ENCODE peak calls at places on chromosome 5, in five cellular contexts. P is sigmoid colon, Y is HepG2, N is prostate gland, F is suprapubic skin. S is an unnamed sample.

GRCh38 chr5:1654786-1655495 is 131.2 kb upstream of the LPCAT1 start:
- DNase-seq in P (no peak), F (no peak), N (no peak), Y (no peak), S (no peak)

GRCh38 chr5:133611357-133612020 is 852 bp downstream of the FSTL4 start:
- DNase-seq in F (no peak), Y (no peak), P (no peak), N (no peak), S (no peak)

GRCh38 chr5:173618927-173619519 is 2.6 kb upstream of the BOD1 start:
- DNase-seq in Y (peak), N (peak), F (no peak), P (no peak), S (peak)

GRCh38 chr5:128537306-128537998 is 593 bp downstream of the FBN2 start:
- DNase-seq in Y (no peak), F (no peak), N (no peak), P (no peak), S (peak)

GRCh38 chr5:29758986-29759421 is 1434.5 kb upstream of the CDH6 start:
- DNase-seq in N (no peak), P (no peak), Y (peak), F (no peak), S (no peak)

GRCh38 chr5:17713301-17713700 is 79.0 kb downstream of the TAF11L14 start:
- DNase-seq in P (no peak), F (no peak), N (no peak), Y (no peak), S (no peak)

GRCh38 chr5:114658179-114658578 is 296.3 kb downstream of the KCNN2 start:
- DNase-seq in N (no peak), Y (no peak), P (no peak), F (no peak), S (no peak)

GRCh38 chr5:147826351-147826750 is 5.1 kb downstream of the SPINK1 start:
- DNase-seq in Y (no peak), P (no peak), N (no peak), F (no peak), S (no peak)

GRCh38 chr5:172504736-172505402 is 50.5 kb upstream of the SH3PXD2B start:
- DNase-seq in N (peak), P (peak), F (peak), Y (no peak), S (no peak)

GRCh38 chr5:68277427-68277826 is 61.9 kb downstream of the PIK3R1 start:
- DNase-seq in Y (no peak), N (no peak), P (no peak), F (no peak), S (no peak)

GRCh38 chr5:42993516-42994284 is 46.4 kb downstream of the ANXA2R start:
- DNase-seq in F (no peak), Y (no peak), N (no peak), P (no peak), S (no peak)
- TF ChIP-seq POLR2A in F (no peak), Y (no peak), N (no peak), P (no peak), S (no peak)

GRCh38 chr5:72438141-72438540 is 69.1 kb downstream of the ZNF366 start:
- DNase-seq in F (no peak), Y (no peak), N (no peak), P (no peak), S (no peak)

GRCh38 chr5:72433520-72433919 is 73.7 kb downstream of the ZNF366 start:
- DNase-seq in N (no peak), Y (no peak), F (no peak), P (no peak), S (no peak)

GRCh38 chr5:72434056-72434780 is 73.0 kb downstream of the ZNF366 start:
- DNase-seq in Y (no peak), N (no peak), F (no peak), P (no peak), S (no peak)

GRCh38 chr5:72436796-72437471 is 70.3 kb downstream of the ZNF366 start:
- DNase-seq in F (no peak), Y (no peak), P (no peak), N (no peak), S (no peak)

GRCh38 chr5:72434781-72435437 is 72.3 kb downstream of the ZNF366 start:
- DNase-seq in Y (no peak), F (no peak), N (no peak), P (no peak), S (no peak)
- TF ChIP-seq POLR2AphosphoS5 in Y (no peak), F (no peak), N (peak), P (peak), S (no peak)

DNA sequence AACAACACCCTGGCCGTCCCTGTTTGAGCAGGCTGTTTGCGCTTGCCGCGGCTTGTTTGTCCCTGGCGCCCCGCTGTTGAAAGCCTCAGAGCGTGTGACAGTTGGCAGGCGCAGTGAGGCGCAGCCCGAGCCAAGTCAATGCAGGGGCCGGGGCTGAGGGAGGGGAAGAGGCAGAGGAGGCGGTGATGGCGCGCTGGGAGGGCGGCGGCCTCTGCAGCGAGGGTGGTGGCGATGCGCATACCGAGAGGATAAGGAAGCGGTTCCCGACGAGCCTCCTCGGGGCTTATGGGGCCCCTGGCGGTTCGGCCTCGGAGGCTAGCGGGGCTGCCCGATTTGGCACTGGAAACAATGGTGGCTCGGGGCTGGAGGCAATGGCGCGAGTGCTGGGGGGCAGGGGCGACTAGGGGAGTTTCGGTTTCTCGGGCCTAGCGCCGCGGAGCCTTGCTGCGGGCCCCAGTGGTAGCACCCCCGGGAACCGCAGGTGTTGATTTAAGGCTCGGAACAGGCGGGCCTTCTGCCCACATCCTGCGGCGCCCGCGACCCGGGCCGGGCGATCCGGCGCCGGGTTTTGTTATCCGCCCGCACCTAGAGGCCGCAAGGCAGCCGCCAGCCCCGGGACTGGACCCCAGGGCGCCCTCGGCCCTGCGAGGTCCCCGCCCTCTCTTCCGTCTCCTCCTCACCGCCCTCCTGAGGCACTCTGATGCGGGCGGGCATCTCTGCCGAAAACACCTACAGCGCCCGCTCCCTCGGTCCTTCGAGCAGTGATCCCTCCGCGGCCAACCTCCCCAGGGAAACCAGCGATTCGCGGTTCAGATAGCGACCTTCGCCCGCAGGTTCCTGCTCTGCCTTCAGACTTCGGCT is 955 bp upstream of the LNPEP start:
- DNase-seq in Y (peak), P (peak), N (peak), F (peak), S (peak)
- TF ChIP-seq POLR2A in Y (peak), P (no peak), N (peak), F (peak), S (peak)

GRCh38 chr5:138389332-138389731 is 36.8 kb downstream of the KDM3B start:
- DNase-seq in P (no peak), F (no peak), Y (no peak), N (no peak), S (no peak)

GRCh38 chr5:138386290-138386689 is 33.8 kb downstream of the KDM3B start:
- DNase-seq in P (no peak), Y (no peak), N (no peak), F (no peak), S (no peak)

GRCh38 chr5:138391859-138392386 is 39.4 kb downstream of the KDM3B start:
- DNase-seq in Y (no peak), P (no peak), F (no peak), N (peak), S (no peak)
- TF ChIP-seq POLR2AphosphoS5 in Y (no peak), P (no peak), F (no peak), N (peak), S (no peak)

DNA sequence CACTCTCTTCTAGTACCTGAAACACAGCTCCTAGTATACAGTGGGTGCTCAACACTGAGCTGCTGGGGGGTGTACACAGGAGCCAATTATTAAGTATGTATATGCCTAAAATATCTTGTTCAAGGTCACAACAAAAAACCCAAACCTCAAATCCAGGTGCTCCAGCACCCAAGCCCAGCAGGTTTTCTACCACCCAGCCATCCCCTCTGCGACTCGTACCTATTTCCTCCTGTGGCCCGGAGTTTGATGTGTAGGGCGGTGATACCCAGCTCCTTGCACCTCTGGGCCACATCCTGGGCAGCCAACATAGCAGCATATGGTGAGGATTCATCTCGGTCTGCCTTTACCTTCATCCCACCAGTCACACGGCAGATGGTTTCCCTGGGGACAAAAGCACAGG is 3.0 kb downstream of the RPS14 start:
- DNase-seq in Y (no peak), P (no peak), N (no peak), F (no peak), S (no peak)
- TF ChIP-seq POLR2A in Y (no peak), P (no peak), N (no peak), F (no peak), S (no peak)